ENCODE peak calls at places on chromosomes 11 and 22, in four cellular contexts. T is cardiac fibroblast, M is osteocyte, L is NCI-H748 treated with DMSO at 0.1 percent for 48 hours. I is an unnamed sample.
A peak's percentile ranks its signal among the peaks of the same experiment; 100 is the strongest.

GRCh38 chr22:27748355-27749168 is 53.0 kb downstream of the MN1 start:
- DNase-seq in L (no peak), T (peak; percentile 79), M (no peak), I (no peak)

GRCh38 chr11:88806410-88806809 is 259.4 kb downstream of the GRM5 start:
- DNase-seq in M (no peak), L (no peak), T (no peak), I (no peak)

GRCh38 chr11:126129681-126130671 is 67.3 kb upstream of the CDON start:
- DNase-seq in M (no peak), T (no peak), L (no peak), I (no peak)

GRCh38 chr11:6719588-6719987 is 36.4 kb upstream of the MRPL17 start:
- DNase-seq in T (peak; percentile 8), M (no peak), L (no peak), I (no peak)

GRCh38 chr22:24503137-24503850 is 8.2 kb downstream of the UPB1 start:
- DNase-seq in L (no peak), T (peak; percentile 68), M (no peak), I (peak; percentile 71)

GRCh38 chr22:24379536-24379935 is 47.9 kb upstream of the ADORA2A start:
- DNase-seq in M (no peak), L (no peak), T (no peak), I (no peak)

GRCh38 chr11:2951235-2952110 is 22.3 kb upstream of the PHLDA2 start:
- DNase-seq in M (no peak), T (peak; percentile 34), L (no peak), I (no peak)

GRCh38 chr11:88064097-88064705 is 111.0 kb downstream of the RAB38 start:
- DNase-seq in T (no peak), L (no peak), M (no peak), I (no peak)

GRCh38 chr11:8342821-8343681 is 79.4 kb upstream of the LMO1 start:
- DNase-seq in L (no peak), M (no peak), T (no peak), I (no peak)

GRCh38 chr11:60208146-60208895 is 25.4 kb upstream of the MS4A6A start:
- DNase-seq in M (no peak), T (no peak), L (no peak), I (no peak)

GRCh38 chr11:34610324-34611041 is 10.4 kb upstream of the EHF start:
- DNase-seq in L (no peak), M (no peak), T (no peak), I (no peak)

GRCh38 chr22:50276143-50276542 is 6.0 kb upstream of the MAPK11 start:
- DNase-seq in T (peak; percentile 75), L (no peak), M (no peak), I (peak; percentile 78)

GRCh38 chr11:69361466-69361865 is 67.5 kb downstream of the MYEOV start:
- DNase-seq in T (no peak), L (no peak), M (peak; percentile 73), I (no peak)

GRCh38 chr11:75777461-75778110 is 9.0 kb downstream of the DGAT2 start:
- DNase-seq in L (no peak), T (no peak), M (no peak), I (peak; percentile 38)

GRCh38 chr11:122107566-122107965 is 8.4 kb downstream of the BLID start:
- DNase-seq in T (no peak), L (no peak), M (no peak), I (no peak)

GRCh38 chr11:110912437-110912836 is 200.2 kb upstream of the ARHGAP20 start:
- DNase-seq in L (no peak), M (no peak), T (no peak), I (no peak)